ENCODE peak calls at places on chromosomes 2 and 18, in seven cellular contexts. One of them, this sample, is unnamed.

GRCh38 chr2:31219131-31219969 is 2.0 kb upstream of the CAPN14 start:
- DNase-seq in OCI-LY7: peak
- DNase-seq in astrocyte: no peak
- DNase-seq in fibroblast of pulmonary artery: no peak
- DNase-seq in IMR-90: no peak
- DNase-seq in fibroblast of mammary gland: no peak
- DNase-seq in heart right ventricle: no peak
- DNase-seq in this sample: no peak

GRCh38 chr2:216881411-216881810 is 21.5 kb upstream of the TNP1 start:
- DNase-seq in OCI-LY7: no peak
- DNase-seq in astrocyte: no peak
- DNase-seq in fibroblast of pulmonary artery: no peak
- DNase-seq in IMR-90: no peak
- DNase-seq in fibroblast of mammary gland: no peak
- DNase-seq in heart right ventricle: no peak
- DNase-seq in this sample: no peak

GRCh38 chr2:131493199-131494018 is 1.2 kb upstream of the MZT2A start:
- DNase-seq in OCI-LY7: peak
- DNase-seq in astrocyte: no peak
- DNase-seq in fibroblast of pulmonary artery: no peak
- DNase-seq in IMR-90: no peak
- DNase-seq in fibroblast of mammary gland: no peak
- DNase-seq in heart right ventricle: no peak
- DNase-seq in this sample: peak

GRCh38 chr2:74843371-74844298 is 9.7 kb downstream of the HK2 start:
- DNase-seq in OCI-LY7: peak
- DNase-seq in astrocyte: peak
- DNase-seq in fibroblast of pulmonary artery: peak
- DNase-seq in IMR-90: peak
- DNase-seq in fibroblast of mammary gland: peak
- DNase-seq in heart right ventricle: no peak
- DNase-seq in this sample: peak

GRCh38 chr2:71547616-71548285 is 94.4 kb downstream of the DYSF start:
- DNase-seq in OCI-LY7: no peak
- DNase-seq in astrocyte: no peak
- DNase-seq in fibroblast of pulmonary artery: no peak
- DNase-seq in IMR-90: no peak
- DNase-seq in fibroblast of mammary gland: no peak
- DNase-seq in heart right ventricle: no peak
- DNase-seq in this sample: no peak

GRCh38 chr18:66949419-66949818 is 345.5 kb upstream of the CDH19 start:
- DNase-seq in OCI-LY7: no peak
- DNase-seq in astrocyte: no peak
- DNase-seq in fibroblast of pulmonary artery: no peak
- DNase-seq in IMR-90: no peak
- DNase-seq in fibroblast of mammary gland: no peak
- DNase-seq in heart right ventricle: no peak
- DNase-seq in this sample: no peak

GRCh38 chr2:219296142-219296541 is 13.1 kb downstream of the PTPRN start:
- DNase-seq in OCI-LY7: no peak
- DNase-seq in astrocyte: no peak
- DNase-seq in fibroblast of pulmonary artery: no peak
- DNase-seq in IMR-90: no peak
- DNase-seq in fibroblast of mammary gland: no peak
- DNase-seq in heart right ventricle: no peak
- DNase-seq in this sample: no peak

GRCh38 chr2:174492963-174493431 is 6.2 kb upstream of the GPR155 start:
- DNase-seq in OCI-LY7: peak
- DNase-seq in astrocyte: no peak
- DNase-seq in fibroblast of pulmonary artery: no peak
- DNase-seq in IMR-90: no peak
- DNase-seq in fibroblast of mammary gland: no peak
- DNase-seq in heart right ventricle: no peak
- DNase-seq in this sample: peak

GRCh38 chr2:121689356-121689755 is 40.1 kb upstream of the CLASP1 start:
- DNase-seq in OCI-LY7: no peak
- DNase-seq in astrocyte: peak
- DNase-seq in fibroblast of pulmonary artery: peak
- DNase-seq in IMR-90: peak
- DNase-seq in fibroblast of mammary gland: peak
- DNase-seq in heart right ventricle: no peak
- DNase-seq in this sample: peak

GRCh38 chr2:170739048-170739447 is 23.9 kb downstream of the SP5 start:
- DNase-seq in OCI-LY7: no peak
- DNase-seq in astrocyte: peak
- DNase-seq in fibroblast of pulmonary artery: peak
- DNase-seq in IMR-90: peak
- DNase-seq in fibroblast of mammary gland: peak
- DNase-seq in heart right ventricle: no peak
- DNase-seq in this sample: peak

GRCh38 chr18:35393716-35394115 is 16.6 kb upstream of the ZNF396 start:
- DNase-seq in OCI-LY7: no peak
- DNase-seq in astrocyte: no peak
- DNase-seq in fibroblast of pulmonary artery: no peak
- DNase-seq in IMR-90: no peak
- DNase-seq in fibroblast of mammary gland: no peak
- DNase-seq in heart right ventricle: no peak
- DNase-seq in this sample: no peak

DNA sequence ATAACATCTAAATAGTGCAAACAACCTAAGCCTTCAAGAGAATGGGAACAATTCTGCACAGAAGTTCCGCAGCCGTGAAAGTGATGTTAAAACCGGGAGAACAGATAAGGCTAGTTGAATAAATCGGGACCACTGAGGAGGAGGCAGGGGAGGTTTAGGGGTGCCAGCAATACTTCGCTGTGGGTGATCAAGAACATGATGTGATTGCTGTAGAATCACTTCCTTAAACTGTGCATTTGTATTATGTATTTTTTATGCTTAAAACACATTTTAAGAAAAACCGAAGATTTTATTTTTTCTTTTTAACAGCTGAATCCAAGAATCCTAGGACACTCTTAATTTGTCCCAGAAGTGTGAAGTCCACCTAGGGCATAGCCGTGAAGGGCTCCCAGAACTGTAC is 33.6 kb downstream of the TTC32 start:
- DNase-seq in OCI-LY7: no peak
- DNase-seq in astrocyte: no peak
- DNase-seq in fibroblast of pulmonary artery: no peak
- DNase-seq in IMR-90: no peak
- DNase-seq in fibroblast of mammary gland: no peak
- DNase-seq in heart right ventricle: no peak
- DNase-seq in this sample: no peak
- H3K4me3 ChIP-seq in OCI-LY7: no peak
- H3K4me3 ChIP-seq in astrocyte: peak
- H3K4me3 ChIP-seq in fibroblast of pulmonary artery: peak
- H3K4me3 ChIP-seq in IMR-90: no peak
- H3K4me3 ChIP-seq in fibroblast of mammary gland: peak
- H3K4me3 ChIP-seq in heart right ventricle: peak
- H3K4me3 ChIP-seq in this sample: peak

GRCh38 chr2:108194409-108195132 is 45.2 kb upstream of the SULT1C3 start:
- DNase-seq in OCI-LY7: no peak
- DNase-seq in astrocyte: no peak
- DNase-seq in fibroblast of pulmonary artery: peak
- DNase-seq in IMR-90: no peak
- DNase-seq in fibroblast of mammary gland: peak
- DNase-seq in heart right ventricle: no peak
- DNase-seq in this sample: peak
- TF ChIP-seq CTCF in OCI-LY7: peak
- TF ChIP-seq CTCF in astrocyte: peak
- TF ChIP-seq CTCF in fibroblast of pulmonary artery: peak
- TF ChIP-seq CTCF in IMR-90: peak
- TF ChIP-seq CTCF in fibroblast of mammary gland: peak
- TF ChIP-seq CTCF in heart right ventricle: no peak
- TF ChIP-seq CTCF in this sample: peak

GRCh38 chr2:107772380-107772779 is 54.3 kb upstream of the RGPD4 start:
- DNase-seq in OCI-LY7: no peak
- DNase-seq in astrocyte: no peak
- DNase-seq in fibroblast of pulmonary artery: no peak
- DNase-seq in IMR-90: no peak
- DNase-seq in fibroblast of mammary gland: no peak
- DNase-seq in heart right ventricle: no peak
- DNase-seq in this sample: no peak

GRCh38 chr2:107775791-107776190 is 50.9 kb upstream of the RGPD4 start:
- DNase-seq in OCI-LY7: no peak
- DNase-seq in astrocyte: no peak
- DNase-seq in fibroblast of pulmonary artery: no peak
- DNase-seq in IMR-90: no peak
- DNase-seq in fibroblast of mammary gland: no peak
- DNase-seq in heart right ventricle: no peak
- DNase-seq in this sample: no peak

GRCh38 chr2:107775171-107775570 is 51.5 kb upstream of the RGPD4 start:
- DNase-seq in OCI-LY7: no peak
- DNase-seq in astrocyte: no peak
- DNase-seq in fibroblast of pulmonary artery: no peak
- DNase-seq in IMR-90: no peak
- DNase-seq in fibroblast of mammary gland: no peak
- DNase-seq in heart right ventricle: no peak
- DNase-seq in this sample: no peak

GRCh38 chr2:107776333-107776732 is 50.4 kb upstream of the RGPD4 start:
- DNase-seq in OCI-LY7: no peak
- DNase-seq in astrocyte: no peak
- DNase-seq in fibroblast of pulmonary artery: no peak
- DNase-seq in IMR-90: no peak
- DNase-seq in fibroblast of mammary gland: no peak
- DNase-seq in heart right ventricle: no peak
- DNase-seq in this sample: no peak

GRCh38 chr2:107777962-107778361 is 48.7 kb upstream of the RGPD4 start:
- DNase-seq in OCI-LY7: no peak
- DNase-seq in astrocyte: no peak
- DNase-seq in fibroblast of pulmonary artery: no peak
- DNase-seq in IMR-90: no peak
- DNase-seq in fibroblast of mammary gland: no peak
- DNase-seq in heart right ventricle: no peak
- DNase-seq in this sample: no peak
- H3K4me3 ChIP-seq in OCI-LY7: no peak
- H3K4me3 ChIP-seq in astrocyte: no peak
- H3K4me3 ChIP-seq in fibroblast of pulmonary artery: no peak
- H3K4me3 ChIP-seq in IMR-90: no peak
- H3K4me3 ChIP-seq in fibroblast of mammary gland: no peak
- H3K4me3 ChIP-seq in heart right ventricle: no peak
- H3K4me3 ChIP-seq in this sample: no peak

DNA sequence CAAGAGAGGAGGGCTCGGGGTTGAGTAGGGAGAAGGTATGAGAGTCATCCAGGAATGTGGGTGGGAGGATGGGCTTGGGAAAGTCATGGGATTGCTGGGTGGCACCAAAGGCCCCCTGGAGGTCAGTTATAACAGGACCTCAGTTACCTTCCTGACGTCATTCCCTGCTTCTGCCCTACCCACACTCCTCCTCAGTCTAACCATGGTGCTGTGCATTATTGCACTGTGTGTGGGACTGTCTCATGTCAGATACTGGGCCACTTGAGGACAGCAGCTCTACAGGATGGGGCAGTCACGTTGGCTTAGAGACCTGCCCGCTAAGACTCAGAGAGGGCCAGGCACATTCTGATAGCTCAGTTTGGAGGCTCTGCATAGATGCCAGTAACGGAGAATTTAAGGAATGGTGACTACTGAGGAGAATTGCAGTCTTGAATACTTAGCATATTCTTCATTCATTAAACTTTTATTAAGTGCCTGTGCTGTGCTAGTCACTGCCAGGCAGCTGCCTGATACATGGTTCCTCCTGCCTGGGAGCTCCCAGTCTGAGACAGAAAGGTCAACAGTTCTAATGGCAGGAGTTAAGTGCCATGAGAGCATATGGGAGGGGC is 90.5 kb downstream of the LAMA3 start:
- DNase-seq in OCI-LY7: no peak
- DNase-seq in astrocyte: peak
- DNase-seq in fibroblast of pulmonary artery: peak
- DNase-seq in IMR-90: peak
- DNase-seq in fibroblast of mammary gland: peak
- DNase-seq in heart right ventricle: no peak
- DNase-seq in this sample: peak
- TF ChIP-seq CTCF in OCI-LY7: no peak
- TF ChIP-seq CTCF in astrocyte: no peak
- TF ChIP-seq CTCF in fibroblast of pulmonary artery: no peak
- TF ChIP-seq CTCF in IMR-90: peak
- TF ChIP-seq CTCF in fibroblast of mammary gland: peak
- TF ChIP-seq CTCF in heart right ventricle: no peak
- TF ChIP-seq CTCF in this sample: no peak

GRCh38 chr2:234363011-234363487 is 133.8 kb downstream of the ARL4C start:
- DNase-seq in OCI-LY7: no peak
- DNase-seq in astrocyte: peak
- DNase-seq in fibroblast of pulmonary artery: peak
- DNase-seq in IMR-90: no peak
- DNase-seq in fibroblast of mammary gland: peak
- DNase-seq in heart right ventricle: no peak
- DNase-seq in this sample: peak

GRCh38 chr2:234366891-234367290 is 130.0 kb downstream of the ARL4C start:
- DNase-seq in OCI-LY7: no peak
- DNase-seq in astrocyte: no peak
- DNase-seq in fibroblast of pulmonary artery: peak
- DNase-seq in IMR-90: peak
- DNase-seq in fibroblast of mammary gland: peak
- DNase-seq in heart right ventricle: no peak
- DNase-seq in this sample: peak

GRCh38 chr2:234363647-234364294 is 133.1 kb downstream of the ARL4C start:
- DNase-seq in OCI-LY7: no peak
- DNase-seq in astrocyte: no peak
- DNase-seq in fibroblast of pulmonary artery: no peak
- DNase-seq in IMR-90: no peak
- DNase-seq in fibroblast of mammary gland: no peak
- DNase-seq in heart right ventricle: no peak
- DNase-seq in this sample: no peak

GRCh38 chr2:234368861-234369261 is 128.0 kb downstream of the ARL4C start:
- DNase-seq in OCI-LY7: no peak
- DNase-seq in astrocyte: peak
- DNase-seq in fibroblast of pulmonary artery: no peak
- DNase-seq in IMR-90: peak
- DNase-seq in fibroblast of mammary gland: peak
- DNase-seq in heart right ventricle: no peak
- DNase-seq in this sample: peak

DNA sequence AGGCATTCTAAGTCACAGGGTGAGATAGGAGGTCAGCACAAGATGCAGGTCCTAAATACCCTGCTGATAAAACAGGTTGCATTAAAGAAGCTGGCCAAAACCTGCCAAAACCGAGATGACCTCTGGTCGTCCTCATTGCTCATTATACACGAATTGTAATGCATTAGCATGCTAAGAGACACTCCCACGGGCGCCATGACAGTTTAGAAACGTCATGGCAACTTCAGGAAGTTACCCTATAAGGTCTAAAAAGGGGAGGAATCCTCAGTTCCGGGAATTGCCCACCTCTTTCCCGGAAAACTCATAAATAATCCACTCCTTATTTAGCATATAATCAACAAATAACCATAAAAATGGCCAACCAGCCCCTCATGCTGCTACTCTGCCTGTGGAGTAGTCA is 132.2 kb downstream of the ARL4C start:
- DNase-seq in OCI-LY7: no peak
- DNase-seq in astrocyte: no peak
- DNase-seq in fibroblast of pulmonary artery: no peak
- DNase-seq in IMR-90: no peak
- DNase-seq in fibroblast of mammary gland: no peak
- DNase-seq in heart right ventricle: no peak
- DNase-seq in this sample: no peak
- H3K4me3 ChIP-seq in OCI-LY7: no peak
- H3K4me3 ChIP-seq in astrocyte: no peak
- H3K4me3 ChIP-seq in fibroblast of pulmonary artery: no peak
- H3K4me3 ChIP-seq in IMR-90: no peak
- H3K4me3 ChIP-seq in fibroblast of mammary gland: no peak
- H3K4me3 ChIP-seq in heart right ventricle: no peak
- H3K4me3 ChIP-seq in this sample: no peak

GRCh38 chr2:168995744-168996143 is 35.4 kb downstream of the ABCB11 start:
- DNase-seq in OCI-LY7: no peak
- DNase-seq in astrocyte: no peak
- DNase-seq in fibroblast of pulmonary artery: no peak
- DNase-seq in IMR-90: no peak
- DNase-seq in fibroblast of mammary gland: no peak
- DNase-seq in heart right ventricle: no peak
- DNase-seq in this sample: no peak
- TF ChIP-seq CTCF in OCI-LY7: no peak
- TF ChIP-seq CTCF in astrocyte: no peak
- TF ChIP-seq CTCF in fibroblast of pulmonary artery: no peak
- TF ChIP-seq CTCF in IMR-90: no peak
- TF ChIP-seq CTCF in fibroblast of mammary gland: no peak
- TF ChIP-seq CTCF in heart right ventricle: no peak
- TF ChIP-seq CTCF in this sample: no peak